ENCODE peak calls at places on chromosomes 2 and 18, in five cellular contexts. N is lower leg skin; Y is A172; W is activated CD8-positive, alpha-beta memory T cell treated with anti-CD3 and anti-CD28 coated beads, Interleukin-2, amount 50 U/mL, for 4 hours; F is GM19239. V is an unnamed sample.

GRCh38 chr2:197391220-197391717 is 43.6 kb downstream of the SF3B1 start:
- DNase-seq in Y (no peak), W (no peak), N (no peak), F (no peak), V (no peak)

GRCh38 chr2:171883275-171883893 is 10.7 kb downstream of the SLC25A12 start:
- DNase-seq in N (no peak), W (no peak), Y (no peak), F (no peak), V (no peak)

GRCh38 chr18:5625076-5625475 is 81.3 kb upstream of the EPB41L3 start:
- DNase-seq in N (no peak), Y (no peak), W (no peak), F (no peak), V (no peak)

GRCh38 chr2:206443735-206444527 is 599 bp downstream of the ADAM23 start:
- DNase-seq in F (peak; percentile 48), W (no peak), Y (no peak), N (no peak), V (no peak)

GRCh38 chr2:45806563-45807358 is 155.3 kb downstream of the PRKCE start:
- DNase-seq in W (no peak), N (no peak), Y (no peak), F (no peak), V (no peak)

GRCh38 chr2:119914266-119914665 is 98.6 kb upstream of the EPB41L5 start:
- DNase-seq in F (no peak), Y (no peak), N (no peak), W (no peak), V (no peak)

GRCh38 chr2:135494503-135494902 is 36.5 kb downstream of the ZRANB3 start:
- DNase-seq in W (no peak), N (no peak), Y (no peak), F (no peak), V (no peak)

GRCh38 chr2:186894478-186894877 is 45.5 kb upstream of the ZSWIM2 start:
- DNase-seq in Y (no peak), N (no peak), F (no peak), W (no peak), V (no peak)

GRCh38 chr2:237978058-237978712 is 11.4 kb downstream of the UBE2F start:
- DNase-seq in Y (no peak), F (no peak), N (no peak), W (no peak), V (no peak)

GRCh38 chr2:219567791-219568361 is 3.5 kb downstream of the OBSL1 start:
- DNase-seq in Y (no peak), N (no peak), W (no peak), F (no peak), V (no peak)

GRCh38 chr2:96856776-96857673 is 791 bp downstream of the ANKRD39 start:
- DNase-seq in N (no peak), F (no peak), Y (no peak), W (no peak), V (no peak)

GRCh38 chr2:173955004-173955403 is 10.2 kb downstream of the SP3 start:
- DNase-seq in W (no peak), N (no peak), F (no peak), Y (no peak), V (no peak)

GRCh38 chr2:119958642-119959268 is 54.1 kb upstream of the EPB41L5 start:
- DNase-seq in W (no peak), F (no peak), Y (peak; percentile 16), N (no peak), V (no peak)

GRCh38 chr2:676647-677055 is 555 bp downstream of the TMEM18 start:
- DNase-seq in W (peak; percentile 91), Y (peak; percentile 94), F (peak; percentile 85), N (peak; percentile 98), V (peak; percentile 88)

GRCh38 chr2:104378853-104379374 is 475.0 kb upstream of the POU3F3 start:
- DNase-seq in Y (no peak), N (no peak), F (no peak), W (no peak), V (peak; percentile 68)

GRCh38 chr18:39681061-39681460 is 2115.5 kb upstream of the CELF4 start:
- DNase-seq in W (no peak), N (no peak), Y (no peak), F (no peak), V (no peak)

GRCh38 chr2:134029478-134029877 is 224.4 kb upstream of the MGAT5 start:
- DNase-seq in Y (no peak), N (no peak), W (no peak), F (no peak), V (no peak)

GRCh38 chr18:36733150-36733549 is 95.7 kb downstream of the TPGS2 start:
- DNase-seq in N (no peak), W (no peak), Y (no peak), F (no peak), V (no peak)

GRCh38 chr18:76488190-76488589 is 6.9 kb downstream of the ZNF516 start:
- DNase-seq in F (no peak), W (no peak), Y (no peak), N (no peak), V (peak; percentile 70)

GRCh38 chr18:8519102-8519501 is 90.1 kb upstream of the RAB12 start:
- DNase-seq in F (no peak), W (no peak), Y (no peak), N (no peak), V (no peak)

GRCh38 chr2:109609352-109610024 is 4.3 kb downstream of the SEPTIN10 start:
- DNase-seq in N (no peak), W (no peak), F (no peak), Y (peak; percentile 82), V (peak; percentile 69)

GRCh38 chr2:47008381-47009280 is 93.0 kb upstream of the MCFD2 start:
- DNase-seq in N (no peak), W (no peak), Y (peak; percentile 74), F (no peak), V (peak; percentile 38)

GRCh38 chr2:234593636-234594035 is 96.8 kb upstream of the ARL4C start:
- DNase-seq in F (no peak), Y (no peak), N (no peak), W (no peak), V (no peak)

GRCh38 chr2:7950035-7950612 is 731.7 kb upstream of the ID2 start:
- DNase-seq in Y (no peak), F (no peak), N (no peak), W (no peak), V (no peak)

GRCh38 chr2:72513011-72513410 is 312.8 kb downstream of the EXOC6B start:
- DNase-seq in F (no peak), Y (no peak), W (no peak), N (no peak), V (no peak)

GRCh38 chr2:105556366-105556765 is 157.5 kb upstream of the FHL2 start:
- DNase-seq in F (no peak), Y (no peak), N (no peak), W (no peak), V (no peak)

GRCh38 chr18:11953113-11953512 is 28.2 kb upstream of the IMPA2 start:
- DNase-seq in W (no peak), Y (no peak), N (no peak), F (no peak), V (no peak)

GRCh38 chr2:15031745-15032240 is 399.3 kb downstream of the LRATD1 start:
- DNase-seq in F (peak; percentile 8), Y (no peak), N (no peak), W (no peak), V (no peak)

GRCh38 chr2:234427081-234428058 is 69.5 kb downstream of the ARL4C start:
- DNase-seq in F (no peak), N (no peak), W (no peak), Y (peak; percentile 98), V (peak; percentile 97)

GRCh38 chr2:69309336-69310048 is 77.5 kb downstream of the GFPT1 start:
- DNase-seq in N (no peak), Y (no peak), W (no peak), F (no peak), V (no peak)

GRCh38 chr2:208025814-208026184 is 472 bp upstream of the PLEKHM3 start:
- DNase-seq in F (no peak), Y (no peak), N (no peak), W (peak; percentile 33), V (peak; percentile 29)